ENCODE peak calls at places on chromosome 4, in ten cellular contexts. One of them, this sample, is unnamed.

GRCh38 chr4:113745724-113746123 is 15.8 kb downstream of the CAMK2D start:
- DNase-seq in CD4-positive, alpha-beta T cell: no peak
- DNase-seq in activated CD4-positive, alpha-beta T cell treated with anti-CD3 and anti-CD28 coated beads, Interleukin-2, amount 10 ng/mL, durations not matched to agents 7 days and 5 days: no peak
- DNase-seq in GM12891: no peak
- DNase-seq in glomerular endothelial cell: no peak
- DNase-seq in Calu3: no peak
- DNase-seq in ureter: no peak
- DNase-seq in stimulated activated CD8-positive, alpha-beta memory T cell treated with anti-CD3 and anti-CD28 coated beads, Interleukin-12 subunit alpha, Interleukin-12 subunit beta, amount 100 ng/mL, for 4 hours: no peak
- DNase-seq in EH: no peak
- DNase-seq in mesenteric fat pad: no peak
- DNase-seq in this sample: no peak

GRCh38 chr4:56026596-56026995 is 77.9 kb downstream of the CEP135 start:
- DNase-seq in CD4-positive, alpha-beta T cell: no peak
- DNase-seq in activated CD4-positive, alpha-beta T cell treated with anti-CD3 and anti-CD28 coated beads, Interleukin-2, amount 10 ng/mL, durations not matched to agents 7 days and 5 days: no peak
- DNase-seq in GM12891: no peak
- DNase-seq in glomerular endothelial cell: no peak
- DNase-seq in Calu3: no peak
- DNase-seq in ureter: no peak
- DNase-seq in stimulated activated CD8-positive, alpha-beta memory T cell treated with anti-CD3 and anti-CD28 coated beads, Interleukin-12 subunit alpha, Interleukin-12 subunit beta, amount 100 ng/mL, for 4 hours: no peak
- DNase-seq in EH: peak; percentile 16
- DNase-seq in mesenteric fat pad: no peak
- DNase-seq in this sample: no peak

GRCh38 chr4:30950737-30951136 is 230.6 kb downstream of the PCDH7 start:
- DNase-seq in CD4-positive, alpha-beta T cell: no peak
- DNase-seq in activated CD4-positive, alpha-beta T cell treated with anti-CD3 and anti-CD28 coated beads, Interleukin-2, amount 10 ng/mL, durations not matched to agents 7 days and 5 days: no peak
- DNase-seq in GM12891: no peak
- DNase-seq in glomerular endothelial cell: no peak
- DNase-seq in Calu3: peak; percentile 3
- DNase-seq in ureter: peak; percentile 62
- DNase-seq in stimulated activated CD8-positive, alpha-beta memory T cell treated with anti-CD3 and anti-CD28 coated beads, Interleukin-12 subunit alpha, Interleukin-12 subunit beta, amount 100 ng/mL, for 4 hours: no peak
- DNase-seq in EH: peak; percentile 6
- DNase-seq in mesenteric fat pad: no peak
- DNase-seq in this sample: no peak

GRCh38 chr4:25842229-25842840 is 20.5 kb downstream of the SEL1L3 start:
- DNase-seq in CD4-positive, alpha-beta T cell: peak; percentile 40
- DNase-seq in activated CD4-positive, alpha-beta T cell treated with anti-CD3 and anti-CD28 coated beads, Interleukin-2, amount 10 ng/mL, durations not matched to agents 7 days and 5 days: peak; percentile 63
- DNase-seq in GM12891: no peak
- DNase-seq in glomerular endothelial cell: no peak
- DNase-seq in Calu3: no peak
- DNase-seq in ureter: no peak
- DNase-seq in stimulated activated CD8-positive, alpha-beta memory T cell treated with anti-CD3 and anti-CD28 coated beads, Interleukin-12 subunit alpha, Interleukin-12 subunit beta, amount 100 ng/mL, for 4 hours: peak; percentile 15
- DNase-seq in EH: no peak
- DNase-seq in mesenteric fat pad: no peak
- DNase-seq in this sample: no peak

GRCh38 chr4:78645853-78646757 is 94.5 kb downstream of the ANXA3 start:
- DNase-seq in CD4-positive, alpha-beta T cell: no peak
- DNase-seq in activated CD4-positive, alpha-beta T cell treated with anti-CD3 and anti-CD28 coated beads, Interleukin-2, amount 10 ng/mL, durations not matched to agents 7 days and 5 days: no peak
- DNase-seq in GM12891: no peak
- DNase-seq in glomerular endothelial cell: peak; percentile 79
- DNase-seq in Calu3: no peak
- DNase-seq in ureter: peak; percentile 73
- DNase-seq in stimulated activated CD8-positive, alpha-beta memory T cell treated with anti-CD3 and anti-CD28 coated beads, Interleukin-12 subunit alpha, Interleukin-12 subunit beta, amount 100 ng/mL, for 4 hours: no peak
- DNase-seq in EH: peak; percentile 93
- DNase-seq in mesenteric fat pad: no peak
- DNase-seq in this sample: no peak

GRCh38 chr4:168622600-168622999 is 125.7 kb downstream of the PALLD start:
- DNase-seq in CD4-positive, alpha-beta T cell: no peak
- DNase-seq in activated CD4-positive, alpha-beta T cell treated with anti-CD3 and anti-CD28 coated beads, Interleukin-2, amount 10 ng/mL, durations not matched to agents 7 days and 5 days: no peak
- DNase-seq in GM12891: no peak
- DNase-seq in glomerular endothelial cell: no peak
- DNase-seq in Calu3: no peak
- DNase-seq in ureter: no peak
- DNase-seq in stimulated activated CD8-positive, alpha-beta memory T cell treated with anti-CD3 and anti-CD28 coated beads, Interleukin-12 subunit alpha, Interleukin-12 subunit beta, amount 100 ng/mL, for 4 hours: no peak
- DNase-seq in EH: no peak
- DNase-seq in mesenteric fat pad: no peak
- DNase-seq in this sample: no peak

GRCh38 chr4:175953960-175954521 is 111.6 kb upstream of the WDR17 start:
- DNase-seq in CD4-positive, alpha-beta T cell: no peak
- DNase-seq in activated CD4-positive, alpha-beta T cell treated with anti-CD3 and anti-CD28 coated beads, Interleukin-2, amount 10 ng/mL, durations not matched to agents 7 days and 5 days: no peak
- DNase-seq in GM12891: no peak
- DNase-seq in glomerular endothelial cell: no peak
- DNase-seq in Calu3: no peak
- DNase-seq in ureter: no peak
- DNase-seq in stimulated activated CD8-positive, alpha-beta memory T cell treated with anti-CD3 and anti-CD28 coated beads, Interleukin-12 subunit alpha, Interleukin-12 subunit beta, amount 100 ng/mL, for 4 hours: no peak
- DNase-seq in EH: peak; percentile 3
- DNase-seq in mesenteric fat pad: no peak
- DNase-seq in this sample: no peak

GRCh38 chr4:88147799-88148217 is 10.6 kb downstream of the ABCG2 start:
- DNase-seq in CD4-positive, alpha-beta T cell: no peak
- DNase-seq in activated CD4-positive, alpha-beta T cell treated with anti-CD3 and anti-CD28 coated beads, Interleukin-2, amount 10 ng/mL, durations not matched to agents 7 days and 5 days: no peak
- DNase-seq in GM12891: no peak
- DNase-seq in glomerular endothelial cell: no peak
- DNase-seq in Calu3: no peak
- DNase-seq in ureter: no peak
- DNase-seq in stimulated activated CD8-positive, alpha-beta memory T cell treated with anti-CD3 and anti-CD28 coated beads, Interleukin-12 subunit alpha, Interleukin-12 subunit beta, amount 100 ng/mL, for 4 hours: no peak
- DNase-seq in EH: no peak
- DNase-seq in mesenteric fat pad: no peak
- DNase-seq in this sample: no peak

GRCh38 chr4:36227913-36228312 is 16.4 kb downstream of the ARAP2 start:
- DNase-seq in CD4-positive, alpha-beta T cell: no peak
- DNase-seq in activated CD4-positive, alpha-beta T cell treated with anti-CD3 and anti-CD28 coated beads, Interleukin-2, amount 10 ng/mL, durations not matched to agents 7 days and 5 days: no peak
- DNase-seq in GM12891: no peak
- DNase-seq in glomerular endothelial cell: no peak
- DNase-seq in Calu3: no peak
- DNase-seq in ureter: no peak
- DNase-seq in stimulated activated CD8-positive, alpha-beta memory T cell treated with anti-CD3 and anti-CD28 coated beads, Interleukin-12 subunit alpha, Interleukin-12 subunit beta, amount 100 ng/mL, for 4 hours: no peak
- DNase-seq in EH: no peak
- DNase-seq in mesenteric fat pad: no peak
- DNase-seq in this sample: no peak

GRCh38 chr4:120009731-120010130 is 56.9 kb downstream of the MAD2L1 start:
- DNase-seq in CD4-positive, alpha-beta T cell: no peak
- DNase-seq in activated CD4-positive, alpha-beta T cell treated with anti-CD3 and anti-CD28 coated beads, Interleukin-2, amount 10 ng/mL, durations not matched to agents 7 days and 5 days: no peak
- DNase-seq in GM12891: no peak
- DNase-seq in glomerular endothelial cell: no peak
- DNase-seq in Calu3: no peak
- DNase-seq in ureter: no peak
- DNase-seq in stimulated activated CD8-positive, alpha-beta memory T cell treated with anti-CD3 and anti-CD28 coated beads, Interleukin-12 subunit alpha, Interleukin-12 subunit beta, amount 100 ng/mL, for 4 hours: no peak
- DNase-seq in EH: peak; percentile 70
- DNase-seq in mesenteric fat pad: no peak
- DNase-seq in this sample: no peak

GRCh38 chr4:180304321-180304720 is 1938.9 kb upstream of the TENM3 start:
- DNase-seq in CD4-positive, alpha-beta T cell: no peak
- DNase-seq in activated CD4-positive, alpha-beta T cell treated with anti-CD3 and anti-CD28 coated beads, Interleukin-2, amount 10 ng/mL, durations not matched to agents 7 days and 5 days: no peak
- DNase-seq in GM12891: no peak
- DNase-seq in glomerular endothelial cell: no peak
- DNase-seq in Calu3: no peak
- DNase-seq in ureter: no peak
- DNase-seq in stimulated activated CD8-positive, alpha-beta memory T cell treated with anti-CD3 and anti-CD28 coated beads, Interleukin-12 subunit alpha, Interleukin-12 subunit beta, amount 100 ng/mL, for 4 hours: no peak
- DNase-seq in EH: no peak
- DNase-seq in mesenteric fat pad: no peak
- DNase-seq in this sample: no peak

GRCh38 chr4:7121174-7121573 is 53.3 kb upstream of the GRPEL1 start:
- DNase-seq in CD4-positive, alpha-beta T cell: no peak
- DNase-seq in activated CD4-positive, alpha-beta T cell treated with anti-CD3 and anti-CD28 coated beads, Interleukin-2, amount 10 ng/mL, durations not matched to agents 7 days and 5 days: no peak
- DNase-seq in GM12891: no peak
- DNase-seq in glomerular endothelial cell: no peak
- DNase-seq in Calu3: no peak
- DNase-seq in ureter: no peak
- DNase-seq in stimulated activated CD8-positive, alpha-beta memory T cell treated with anti-CD3 and anti-CD28 coated beads, Interleukin-12 subunit alpha, Interleukin-12 subunit beta, amount 100 ng/mL, for 4 hours: no peak
- DNase-seq in EH: peak; percentile 6
- DNase-seq in mesenteric fat pad: no peak
- DNase-seq in this sample: no peak

GRCh38 chr4:6177587-6178197 is 22.7 kb downstream of the JAKMIP1 start:
- DNase-seq in CD4-positive, alpha-beta T cell: no peak
- DNase-seq in activated CD4-positive, alpha-beta T cell treated with anti-CD3 and anti-CD28 coated beads, Interleukin-2, amount 10 ng/mL, durations not matched to agents 7 days and 5 days: peak; percentile 70
- DNase-seq in GM12891: no peak
- DNase-seq in glomerular endothelial cell: no peak
- DNase-seq in Calu3: no peak
- DNase-seq in ureter: no peak
- DNase-seq in stimulated activated CD8-positive, alpha-beta memory T cell treated with anti-CD3 and anti-CD28 coated beads, Interleukin-12 subunit alpha, Interleukin-12 subunit beta, amount 100 ng/mL, for 4 hours: peak; percentile 20
- DNase-seq in EH: no peak
- DNase-seq in mesenteric fat pad: no peak
- DNase-seq in this sample: peak; percentile 42

GRCh38 chr4:7444731-7445130 is 10.0 kb upstream of the PSAPL1 start:
- DNase-seq in CD4-positive, alpha-beta T cell: no peak
- DNase-seq in activated CD4-positive, alpha-beta T cell treated with anti-CD3 and anti-CD28 coated beads, Interleukin-2, amount 10 ng/mL, durations not matched to agents 7 days and 5 days: no peak
- DNase-seq in GM12891: no peak
- DNase-seq in glomerular endothelial cell: no peak
- DNase-seq in Calu3: no peak
- DNase-seq in ureter: no peak
- DNase-seq in stimulated activated CD8-positive, alpha-beta memory T cell treated with anti-CD3 and anti-CD28 coated beads, Interleukin-12 subunit alpha, Interleukin-12 subunit beta, amount 100 ng/mL, for 4 hours: no peak
- DNase-seq in EH: no peak
- DNase-seq in mesenteric fat pad: no peak
- DNase-seq in this sample: no peak

GRCh38 chr4:57249083-57249482 is 138.9 kb upstream of the IGFBP7 start:
- DNase-seq in CD4-positive, alpha-beta T cell: no peak
- DNase-seq in activated CD4-positive, alpha-beta T cell treated with anti-CD3 and anti-CD28 coated beads, Interleukin-2, amount 10 ng/mL, durations not matched to agents 7 days and 5 days: no peak
- DNase-seq in GM12891: no peak
- DNase-seq in glomerular endothelial cell: no peak
- DNase-seq in Calu3: no peak
- DNase-seq in ureter: no peak
- DNase-seq in stimulated activated CD8-positive, alpha-beta memory T cell treated with anti-CD3 and anti-CD28 coated beads, Interleukin-12 subunit alpha, Interleukin-12 subunit beta, amount 100 ng/mL, for 4 hours: no peak
- DNase-seq in EH: peak; percentile 36
- DNase-seq in mesenteric fat pad: no peak
- DNase-seq in this sample: no peak

GRCh38 chr4:10114607-10115006 is 2.0 kb downstream of the WDR1 start:
- DNase-seq in CD4-positive, alpha-beta T cell: no peak
- DNase-seq in activated CD4-positive, alpha-beta T cell treated with anti-CD3 and anti-CD28 coated beads, Interleukin-2, amount 10 ng/mL, durations not matched to agents 7 days and 5 days: no peak
- DNase-seq in GM12891: no peak
- DNase-seq in glomerular endothelial cell: no peak
- DNase-seq in Calu3: no peak
- DNase-seq in ureter: no peak
- DNase-seq in stimulated activated CD8-positive, alpha-beta memory T cell treated with anti-CD3 and anti-CD28 coated beads, Interleukin-12 subunit alpha, Interleukin-12 subunit beta, amount 100 ng/mL, for 4 hours: no peak
- DNase-seq in EH: no peak
- DNase-seq in mesenteric fat pad: no peak
- DNase-seq in this sample: no peak

GRCh38 chr4:129098578-129098977 is 2.6 kb downstream of the C4orf33 start:
- DNase-seq in CD4-positive, alpha-beta T cell: no peak
- DNase-seq in activated CD4-positive, alpha-beta T cell treated with anti-CD3 and anti-CD28 coated beads, Interleukin-2, amount 10 ng/mL, durations not matched to agents 7 days and 5 days: no peak
- DNase-seq in GM12891: no peak
- DNase-seq in glomerular endothelial cell: no peak
- DNase-seq in Calu3: no peak
- DNase-seq in ureter: no peak
- DNase-seq in stimulated activated CD8-positive, alpha-beta memory T cell treated with anti-CD3 and anti-CD28 coated beads, Interleukin-12 subunit alpha, Interleukin-12 subunit beta, amount 100 ng/mL, for 4 hours: no peak
- DNase-seq in EH: no peak
- DNase-seq in mesenteric fat pad: no peak
- DNase-seq in this sample: no peak

GRCh38 chr4:39319678-39320077 is 46.5 kb downstream of the RFC1 start:
- DNase-seq in CD4-positive, alpha-beta T cell: no peak
- DNase-seq in activated CD4-positive, alpha-beta T cell treated with anti-CD3 and anti-CD28 coated beads, Interleukin-2, amount 10 ng/mL, durations not matched to agents 7 days and 5 days: no peak
- DNase-seq in GM12891: no peak
- DNase-seq in glomerular endothelial cell: no peak
- DNase-seq in Calu3: peak; percentile 11
- DNase-seq in ureter: no peak
- DNase-seq in stimulated activated CD8-positive, alpha-beta memory T cell treated with anti-CD3 and anti-CD28 coated beads, Interleukin-12 subunit alpha, Interleukin-12 subunit beta, amount 100 ng/mL, for 4 hours: no peak
- DNase-seq in EH: peak; percentile 96
- DNase-seq in mesenteric fat pad: no peak
- DNase-seq in this sample: no peak

GRCh38 chr4:55410431-55410830 is 14.7 kb downstream of the TMEM165 start:
- DNase-seq in CD4-positive, alpha-beta T cell: no peak
- DNase-seq in activated CD4-positive, alpha-beta T cell treated with anti-CD3 and anti-CD28 coated beads, Interleukin-2, amount 10 ng/mL, durations not matched to agents 7 days and 5 days: no peak
- DNase-seq in GM12891: no peak
- DNase-seq in glomerular endothelial cell: no peak
- DNase-seq in Calu3: no peak
- DNase-seq in ureter: no peak
- DNase-seq in stimulated activated CD8-positive, alpha-beta memory T cell treated with anti-CD3 and anti-CD28 coated beads, Interleukin-12 subunit alpha, Interleukin-12 subunit beta, amount 100 ng/mL, for 4 hours: no peak
- DNase-seq in EH: no peak
- DNase-seq in mesenteric fat pad: no peak
- DNase-seq in this sample: no peak

GRCh38 chr4:20109395-20109794 is 142.3 kb upstream of the SLIT2 start:
- DNase-seq in CD4-positive, alpha-beta T cell: no peak
- DNase-seq in activated CD4-positive, alpha-beta T cell treated with anti-CD3 and anti-CD28 coated beads, Interleukin-2, amount 10 ng/mL, durations not matched to agents 7 days and 5 days: no peak
- DNase-seq in GM12891: no peak
- DNase-seq in glomerular endothelial cell: peak; percentile 22
- DNase-seq in Calu3: no peak
- DNase-seq in ureter: no peak
- DNase-seq in stimulated activated CD8-positive, alpha-beta memory T cell treated with anti-CD3 and anti-CD28 coated beads, Interleukin-12 subunit alpha, Interleukin-12 subunit beta, amount 100 ng/mL, for 4 hours: no peak
- DNase-seq in EH: peak; percentile 21
- DNase-seq in mesenteric fat pad: no peak
- DNase-seq in this sample: no peak

GRCh38 chr4:156388826-156389225 is 435.2 kb upstream of the CTSO start:
- DNase-seq in CD4-positive, alpha-beta T cell: no peak
- DNase-seq in activated CD4-positive, alpha-beta T cell treated with anti-CD3 and anti-CD28 coated beads, Interleukin-2, amount 10 ng/mL, durations not matched to agents 7 days and 5 days: no peak
- DNase-seq in GM12891: no peak
- DNase-seq in glomerular endothelial cell: no peak
- DNase-seq in Calu3: no peak
- DNase-seq in ureter: no peak
- DNase-seq in stimulated activated CD8-positive, alpha-beta memory T cell treated with anti-CD3 and anti-CD28 coated beads, Interleukin-12 subunit alpha, Interleukin-12 subunit beta, amount 100 ng/mL, for 4 hours: no peak
- DNase-seq in EH: peak; percentile 40
- DNase-seq in mesenteric fat pad: no peak
- DNase-seq in this sample: no peak

GRCh38 chr4:145278341-145279121 is 98.1 kb upstream of the OTUD4 start:
- DNase-seq in CD4-positive, alpha-beta T cell: no peak
- DNase-seq in activated CD4-positive, alpha-beta T cell treated with anti-CD3 and anti-CD28 coated beads, Interleukin-2, amount 10 ng/mL, durations not matched to agents 7 days and 5 days: no peak
- DNase-seq in GM12891: no peak
- DNase-seq in glomerular endothelial cell: no peak
- DNase-seq in Calu3: no peak
- DNase-seq in ureter: no peak
- DNase-seq in stimulated activated CD8-positive, alpha-beta memory T cell treated with anti-CD3 and anti-CD28 coated beads, Interleukin-12 subunit alpha, Interleukin-12 subunit beta, amount 100 ng/mL, for 4 hours: no peak
- DNase-seq in EH: peak; percentile 59
- DNase-seq in mesenteric fat pad: no peak
- DNase-seq in this sample: no peak

GRCh38 chr4:151418385-151418784 is 9.4 kb downstream of the FHIP1A start:
- DNase-seq in CD4-positive, alpha-beta T cell: no peak
- DNase-seq in activated CD4-positive, alpha-beta T cell treated with anti-CD3 and anti-CD28 coated beads, Interleukin-2, amount 10 ng/mL, durations not matched to agents 7 days and 5 days: no peak
- DNase-seq in GM12891: no peak
- DNase-seq in glomerular endothelial cell: peak; percentile 78
- DNase-seq in Calu3: peak; percentile 10
- DNase-seq in ureter: no peak
- DNase-seq in stimulated activated CD8-positive, alpha-beta memory T cell treated with anti-CD3 and anti-CD28 coated beads, Interleukin-12 subunit alpha, Interleukin-12 subunit beta, amount 100 ng/mL, for 4 hours: no peak
- DNase-seq in EH: peak; percentile 87
- DNase-seq in mesenteric fat pad: no peak
- DNase-seq in this sample: no peak

GRCh38 chr4:96526625-96527024 is 686.7 kb downstream of the PDHA2 start:
- DNase-seq in CD4-positive, alpha-beta T cell: no peak
- DNase-seq in activated CD4-positive, alpha-beta T cell treated with anti-CD3 and anti-CD28 coated beads, Interleukin-2, amount 10 ng/mL, durations not matched to agents 7 days and 5 days: no peak
- DNase-seq in GM12891: no peak
- DNase-seq in glomerular endothelial cell: no peak
- DNase-seq in Calu3: no peak
- DNase-seq in ureter: no peak
- DNase-seq in stimulated activated CD8-positive, alpha-beta memory T cell treated with anti-CD3 and anti-CD28 coated beads, Interleukin-12 subunit alpha, Interleukin-12 subunit beta, amount 100 ng/mL, for 4 hours: no peak
- DNase-seq in EH: no peak
- DNase-seq in mesenteric fat pad: no peak
- DNase-seq in this sample: no peak

GRCh38 chr4:81410695-81411094 is 61.0 kb downstream of the RASGEF1B start:
- DNase-seq in CD4-positive, alpha-beta T cell: no peak
- DNase-seq in activated CD4-positive, alpha-beta T cell treated with anti-CD3 and anti-CD28 coated beads, Interleukin-2, amount 10 ng/mL, durations not matched to agents 7 days and 5 days: no peak
- DNase-seq in GM12891: no peak
- DNase-seq in glomerular endothelial cell: no peak
- DNase-seq in Calu3: no peak
- DNase-seq in ureter: no peak
- DNase-seq in stimulated activated CD8-positive, alpha-beta memory T cell treated with anti-CD3 and anti-CD28 coated beads, Interleukin-12 subunit alpha, Interleukin-12 subunit beta, amount 100 ng/mL, for 4 hours: no peak
- DNase-seq in EH: no peak
- DNase-seq in mesenteric fat pad: no peak
- DNase-seq in this sample: no peak

GRCh38 chr4:100929753-100930152 is 411.9 kb upstream of the EMCN start:
- DNase-seq in CD4-positive, alpha-beta T cell: no peak
- DNase-seq in activated CD4-positive, alpha-beta T cell treated with anti-CD3 and anti-CD28 coated beads, Interleukin-2, amount 10 ng/mL, durations not matched to agents 7 days and 5 days: no peak
- DNase-seq in GM12891: no peak
- DNase-seq in glomerular endothelial cell: no peak
- DNase-seq in Calu3: no peak
- DNase-seq in ureter: no peak
- DNase-seq in stimulated activated CD8-positive, alpha-beta memory T cell treated with anti-CD3 and anti-CD28 coated beads, Interleukin-12 subunit alpha, Interleukin-12 subunit beta, amount 100 ng/mL, for 4 hours: no peak
- DNase-seq in EH: no peak
- DNase-seq in mesenteric fat pad: no peak
- DNase-seq in this sample: no peak

GRCh38 chr4:4334798-4335520 is 44.9 kb downstream of the ZBTB49 start:
- DNase-seq in CD4-positive, alpha-beta T cell: peak; percentile 64
- DNase-seq in activated CD4-positive, alpha-beta T cell treated with anti-CD3 and anti-CD28 coated beads, Interleukin-2, amount 10 ng/mL, durations not matched to agents 7 days and 5 days: peak; percentile 81
- DNase-seq in GM12891: peak; percentile 48
- DNase-seq in glomerular endothelial cell: no peak
- DNase-seq in Calu3: peak; percentile 77
- DNase-seq in ureter: peak; percentile 67
- DNase-seq in stimulated activated CD8-positive, alpha-beta memory T cell treated with anti-CD3 and anti-CD28 coated beads, Interleukin-12 subunit alpha, Interleukin-12 subunit beta, amount 100 ng/mL, for 4 hours: peak; percentile 51
- DNase-seq in EH: peak; percentile 61
- DNase-seq in mesenteric fat pad: no peak
- DNase-seq in this sample: peak; percentile 83

GRCh38 chr4:27094785-27095184 is 234.1 kb downstream of the STIM2 start:
- DNase-seq in CD4-positive, alpha-beta T cell: no peak
- DNase-seq in activated CD4-positive, alpha-beta T cell treated with anti-CD3 and anti-CD28 coated beads, Interleukin-2, amount 10 ng/mL, durations not matched to agents 7 days and 5 days: no peak
- DNase-seq in GM12891: no peak
- DNase-seq in glomerular endothelial cell: no peak
- DNase-seq in Calu3: peak; percentile 14
- DNase-seq in ureter: no peak
- DNase-seq in stimulated activated CD8-positive, alpha-beta memory T cell treated with anti-CD3 and anti-CD28 coated beads, Interleukin-12 subunit alpha, Interleukin-12 subunit beta, amount 100 ng/mL, for 4 hours: no peak
- DNase-seq in EH: peak; percentile 9
- DNase-seq in mesenteric fat pad: no peak
- DNase-seq in this sample: no peak

This sample was measured in stimulated activated effector memory CD8-positive, alpha-beta T cell treated with anti-CD3 and anti-CD28 coated beads, Interleukin-12 subunit alpha, Interleukin-12 subunit beta, amount 100 ng/mL, for 72 hours.